ENCODE peak calls at places on chromosomes 3 and 15, in six cellular contexts. One of them, this sample, is unnamed.

GRCh38 chr3:61030469-61031035 is 220.7 kb downstream of the FHIT start:
- DNase-seq in esophagus muscularis mucosa: no peak
- DNase-seq in testis: no peak
- DNase-seq in iPS DF 6.9: no peak
- DNase-seq in GM23338: no peak
- DNase-seq in adrenal gland: no peak
- DNase-seq in this sample: no peak

GRCh38 chr3:156601497-156601896 is 46.6 kb upstream of the SSR3 start:
- DNase-seq in esophagus muscularis mucosa: no peak
- DNase-seq in testis: no peak
- DNase-seq in iPS DF 6.9: no peak
- DNase-seq in GM23338: no peak
- DNase-seq in adrenal gland: no peak
- DNase-seq in this sample: no peak

GRCh38 chr3:108090066-108090700 is 648 bp downstream of the CD47 start:
- DNase-seq in esophagus muscularis mucosa: no peak
- DNase-seq in testis: peak
- DNase-seq in iPS DF 6.9: no peak
- DNase-seq in GM23338: peak
- DNase-seq in adrenal gland: peak
- DNase-seq in this sample: no peak

GRCh38 chr3:119409844-119410243 is 53.6 kb downstream of the TMEM39A start:
- DNase-seq in esophagus muscularis mucosa: peak
- DNase-seq in testis: no peak
- DNase-seq in iPS DF 6.9: no peak
- DNase-seq in GM23338: no peak
- DNase-seq in adrenal gland: no peak
- DNase-seq in this sample: no peak

GRCh38 chr3:70740082-70740481 is 427.6 kb upstream of the MDFIC2 start:
- DNase-seq in esophagus muscularis mucosa: no peak
- DNase-seq in testis: no peak
- DNase-seq in iPS DF 6.9: no peak
- DNase-seq in GM23338: no peak
- DNase-seq in adrenal gland: no peak
- DNase-seq in this sample: no peak

GRCh38 chr3:192772495-192772894 is 45.2 kb upstream of the FGF12 start:
- DNase-seq in esophagus muscularis mucosa: no peak
- DNase-seq in testis: peak
- DNase-seq in iPS DF 6.9: peak
- DNase-seq in GM23338: peak
- DNase-seq in adrenal gland: peak
- DNase-seq in this sample: peak

GRCh38 chr3:62445267-62445666 is 71.9 kb upstream of the FEZF2 start:
- DNase-seq in esophagus muscularis mucosa: no peak
- DNase-seq in testis: no peak
- DNase-seq in iPS DF 6.9: no peak
- DNase-seq in GM23338: peak
- DNase-seq in adrenal gland: no peak
- DNase-seq in this sample: peak

GRCh38 chr3:59498995-59499394 is 449.2 kb upstream of the CFAP20DC start:
- DNase-seq in esophagus muscularis mucosa: no peak
- DNase-seq in testis: no peak
- DNase-seq in iPS DF 6.9: no peak
- DNase-seq in GM23338: no peak
- DNase-seq in adrenal gland: no peak
- DNase-seq in this sample: no peak

GRCh38 chr3:170178631-170179030 is 2.9 kb downstream of the PHC3 start:
- DNase-seq in esophagus muscularis mucosa: no peak
- DNase-seq in testis: no peak
- DNase-seq in iPS DF 6.9: no peak
- DNase-seq in GM23338: no peak
- DNase-seq in adrenal gland: no peak
- DNase-seq in this sample: no peak

GRCh38 chr3:175743733-175744400 is 884.7 kb downstream of the NAALADL2 start:
- DNase-seq in esophagus muscularis mucosa: no peak
- DNase-seq in testis: no peak
- DNase-seq in iPS DF 6.9: no peak
- DNase-seq in GM23338: no peak
- DNase-seq in adrenal gland: no peak
- DNase-seq in this sample: no peak

GRCh38 chr3:10007126-10007782 is 19.0 kb upstream of the FANCD2 start:
- DNase-seq in esophagus muscularis mucosa: no peak
- DNase-seq in testis: peak
- DNase-seq in iPS DF 6.9: no peak
- DNase-seq in GM23338: no peak
- DNase-seq in adrenal gland: no peak
- DNase-seq in this sample: no peak

GRCh38 chr15:60477991-60478632 is 830 bp downstream of the ICE2 start:
- DNase-seq in esophagus muscularis mucosa: no peak
- DNase-seq in testis: no peak
- DNase-seq in iPS DF 6.9: no peak
- DNase-seq in GM23338: peak
- DNase-seq in adrenal gland: no peak
- DNase-seq in this sample: peak

GRCh38 chr3:113404637-113405036 is 36.7 kb downstream of the CFAP44 start:
- DNase-seq in esophagus muscularis mucosa: no peak
- DNase-seq in testis: no peak
- DNase-seq in iPS DF 6.9: no peak
- DNase-seq in GM23338: no peak
- DNase-seq in adrenal gland: no peak
- DNase-seq in this sample: no peak

GRCh38 chr15:55627730-55628368 is 39.7 kb upstream of the PYGO1 start:
- DNase-seq in esophagus muscularis mucosa: no peak
- DNase-seq in testis: no peak
- DNase-seq in iPS DF 6.9: no peak
- DNase-seq in GM23338: peak
- DNase-seq in adrenal gland: peak
- DNase-seq in this sample: no peak

GRCh38 chr15:99385865-99386264 is 134.6 kb downstream of the LRRC28 start:
- DNase-seq in esophagus muscularis mucosa: no peak
- DNase-seq in testis: peak
- DNase-seq in iPS DF 6.9: no peak
- DNase-seq in GM23338: no peak
- DNase-seq in adrenal gland: peak
- DNase-seq in this sample: peak

GRCh38 chr3:170494766-170495165 is 76.1 kb downstream of the CLDN11 start:
- DNase-seq in esophagus muscularis mucosa: no peak
- DNase-seq in testis: no peak
- DNase-seq in iPS DF 6.9: no peak
- DNase-seq in GM23338: no peak
- DNase-seq in adrenal gland: no peak
- DNase-seq in this sample: no peak

GRCh38 chr3:127193341-127193740 is 410 bp downstream of the PRR23E start:
- DNase-seq in esophagus muscularis mucosa: no peak
- DNase-seq in testis: no peak
- DNase-seq in iPS DF 6.9: no peak
- DNase-seq in GM23338: no peak
- DNase-seq in adrenal gland: no peak
- DNase-seq in this sample: no peak

GRCh38 chr3:43001094-43001553 is 22.0 kb downstream of the GASK1A start:
- DNase-seq in esophagus muscularis mucosa: peak
- DNase-seq in testis: peak
- DNase-seq in iPS DF 6.9: no peak
- DNase-seq in GM23338: no peak
- DNase-seq in adrenal gland: peak
- DNase-seq in this sample: peak

GRCh38 chr15:101407966-101408775 is 81.3 kb downstream of the PCSK6 start:
- DNase-seq in esophagus muscularis mucosa: no peak
- DNase-seq in testis: no peak
- DNase-seq in iPS DF 6.9: no peak
- DNase-seq in GM23338: no peak
- DNase-seq in adrenal gland: no peak
- DNase-seq in this sample: no peak

GRCh38 chr3:84547971-84548970 is 410.5 kb upstream of the CADM2 start:
- DNase-seq in esophagus muscularis mucosa: no peak
- DNase-seq in testis: peak
- DNase-seq in iPS DF 6.9: peak
- DNase-seq in GM23338: peak
- DNase-seq in adrenal gland: peak
- DNase-seq in this sample: peak

GRCh38 chr15:80203361-80203885 is 48.6 kb downstream of the CTXND1 start:
- DNase-seq in esophagus muscularis mucosa: peak
- DNase-seq in testis: no peak
- DNase-seq in iPS DF 6.9: no peak
- DNase-seq in GM23338: peak
- DNase-seq in adrenal gland: no peak
- DNase-seq in this sample: no peak

GRCh38 chr3:146507331-146508120 is 36.9 kb downstream of the PLSCR1 start:
- DNase-seq in esophagus muscularis mucosa: no peak
- DNase-seq in testis: no peak
- DNase-seq in iPS DF 6.9: no peak
- DNase-seq in GM23338: no peak
- DNase-seq in adrenal gland: no peak
- DNase-seq in this sample: no peak
- H3K4me3 ChIP-seq in esophagus muscularis mucosa: no peak
- H3K4me3 ChIP-seq in testis: no peak
- H3K4me3 ChIP-seq in iPS DF 6.9: no peak
- H3K4me3 ChIP-seq in GM23338: no peak
- H3K4me3 ChIP-seq in adrenal gland: no peak
- H3K4me3 ChIP-seq in this sample: no peak

GRCh38 chr3:131795382-131796085 is 239.3 kb downstream of the CPNE4 start:
- DNase-seq in esophagus muscularis mucosa: no peak
- DNase-seq in testis: no peak
- DNase-seq in iPS DF 6.9: no peak
- DNase-seq in GM23338: no peak
- DNase-seq in adrenal gland: peak
- DNase-seq in this sample: peak
- H3K4me3 ChIP-seq in esophagus muscularis mucosa: no peak
- H3K4me3 ChIP-seq in testis: no peak
- H3K4me3 ChIP-seq in iPS DF 6.9: no peak
- H3K4me3 ChIP-seq in GM23338: no peak
- H3K4me3 ChIP-seq in adrenal gland: no peak
- H3K4me3 ChIP-seq in this sample: no peak

GRCh38 chr3:186614266-186614596 is 1.4 kb downstream of the AHSG start:
- DNase-seq in esophagus muscularis mucosa: no peak
- DNase-seq in testis: no peak
- DNase-seq in iPS DF 6.9: no peak
- DNase-seq in GM23338: no peak
- DNase-seq in adrenal gland: no peak
- DNase-seq in this sample: no peak
- H3K4me3 ChIP-seq in esophagus muscularis mucosa: no peak
- H3K4me3 ChIP-seq in testis: no peak
- H3K4me3 ChIP-seq in iPS DF 6.9: no peak
- H3K4me3 ChIP-seq in GM23338: no peak
- H3K4me3 ChIP-seq in adrenal gland: no peak
- H3K4me3 ChIP-seq in this sample: no peak

GRCh38 chr3:130929827-130930226 is 35.9 kb downstream of the ATP2C1 start:
- DNase-seq in esophagus muscularis mucosa: no peak
- DNase-seq in testis: no peak
- DNase-seq in iPS DF 6.9: no peak
- DNase-seq in GM23338: no peak
- DNase-seq in adrenal gland: no peak
- DNase-seq in this sample: no peak
- H3K4me3 ChIP-seq in esophagus muscularis mucosa: no peak
- H3K4me3 ChIP-seq in testis: no peak
- H3K4me3 ChIP-seq in iPS DF 6.9: no peak
- H3K4me3 ChIP-seq in GM23338: no peak
- H3K4me3 ChIP-seq in adrenal gland: no peak
- H3K4me3 ChIP-seq in this sample: no peak

GRCh38 chr3:38578551-38578950 is 70.9 kb downstream of the SCN5A start:
- DNase-seq in esophagus muscularis mucosa: peak
- DNase-seq in testis: no peak
- DNase-seq in iPS DF 6.9: no peak
- DNase-seq in GM23338: no peak
- DNase-seq in adrenal gland: no peak
- DNase-seq in this sample: no peak

GRCh38 chr3:38576131-38577088 is 73.1 kb downstream of the SCN5A start:
- DNase-seq in esophagus muscularis mucosa: peak
- DNase-seq in testis: peak
- DNase-seq in iPS DF 6.9: no peak
- DNase-seq in GM23338: no peak
- DNase-seq in adrenal gland: no peak
- DNase-seq in this sample: no peak

GRCh38 chr3:38579146-38579545 is 70.3 kb downstream of the SCN5A start:
- DNase-seq in esophagus muscularis mucosa: no peak
- DNase-seq in testis: no peak
- DNase-seq in iPS DF 6.9: no peak
- DNase-seq in GM23338: peak
- DNase-seq in adrenal gland: no peak
- DNase-seq in this sample: peak

GRCh38 chr3:38577089-38578080 is 72.1 kb downstream of the SCN5A start:
- DNase-seq in esophagus muscularis mucosa: peak
- DNase-seq in testis: no peak
- DNase-seq in iPS DF 6.9: no peak
- DNase-seq in GM23338: peak
- DNase-seq in adrenal gland: no peak
- DNase-seq in this sample: no peak

GRCh38 chr3:38578081-38578475 is 71.4 kb downstream of the SCN5A start:
- DNase-seq in esophagus muscularis mucosa: peak
- DNase-seq in testis: no peak
- DNase-seq in iPS DF 6.9: no peak
- DNase-seq in GM23338: no peak
- DNase-seq in adrenal gland: no peak
- DNase-seq in this sample: no peak
- H3K4me3 ChIP-seq in esophagus muscularis mucosa: no peak
- H3K4me3 ChIP-seq in testis: no peak
- H3K4me3 ChIP-seq in iPS DF 6.9: no peak
- H3K4me3 ChIP-seq in GM23338: no peak
- H3K4me3 ChIP-seq in adrenal gland: no peak
- H3K4me3 ChIP-seq in this sample: no peak

DNA sequence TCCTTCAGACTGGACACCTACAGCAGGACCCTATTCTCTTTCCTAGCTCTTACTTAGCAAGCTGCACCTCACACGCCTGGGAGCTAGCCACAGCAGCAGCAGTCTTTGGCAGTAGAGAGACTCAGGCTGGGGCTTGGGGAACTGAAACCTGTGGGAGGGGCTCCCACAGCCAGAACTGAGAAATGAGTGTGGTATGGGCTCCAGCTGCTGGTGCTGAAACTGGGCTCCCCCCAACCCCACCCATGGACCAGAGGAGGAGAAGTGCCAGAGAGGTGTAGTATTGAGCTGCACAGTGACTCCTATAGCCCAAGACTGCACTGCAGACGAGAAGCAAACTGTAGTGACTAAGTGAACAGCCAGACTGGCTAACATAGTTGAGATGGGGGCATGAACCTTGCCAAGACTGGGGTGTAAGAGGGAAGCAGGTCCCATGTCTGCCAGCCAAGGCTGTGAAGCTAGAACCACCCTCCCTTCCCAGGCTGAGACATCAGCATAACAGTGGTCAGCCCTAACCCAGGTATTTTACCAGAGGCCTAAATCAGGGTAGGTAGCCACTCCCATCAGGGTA is 62.5 kb downstream of the MYO5A start:
- DNase-seq in esophagus muscularis mucosa: no peak
- DNase-seq in testis: peak
- DNase-seq in iPS DF 6.9: no peak
- DNase-seq in GM23338: peak
- DNase-seq in adrenal gland: peak
- DNase-seq in this sample: peak
- H3K4me3 ChIP-seq in esophagus muscularis mucosa: no peak
- H3K4me3 ChIP-seq in testis: no peak
- H3K4me3 ChIP-seq in iPS DF 6.9: no peak
- H3K4me3 ChIP-seq in GM23338: peak
- H3K4me3 ChIP-seq in adrenal gland: no peak
- H3K4me3 ChIP-seq in this sample: no peak

This sample was measured in cardiac muscle cell.